ENCODE peak calls at places on chromosomes 4 and X, in four cellular contexts. One of them, this sample, is unnamed.
A peak's percentile ranks its signal among the peaks of the same experiment; 100 is the strongest.

GRCh38 chr4:56821394-56822263 is at the start of gene SPINK2:
- DNase-seq in WTC11: peak; percentile 90
- DNase-seq in HFF-Myc: no peak
- DNase-seq in suprapubic skin: no peak
- DNase-seq in this sample: no peak

GRCh38 chr4:152824561-152824960 is 44.8 kb downstream of the ARFIP1 start:
- DNase-seq in suprapubic skin: no peak
- DNase-seq in HFF-Myc: no peak
- DNase-seq in WTC11: no peak
- DNase-seq in this sample: no peak

GRCh38 chr4:113547487-113548042 is 214.0 kb downstream of the CAMK2D start:
- DNase-seq in suprapubic skin: peak; percentile 91
- DNase-seq in WTC11: peak; percentile 90
- DNase-seq in HFF-Myc: peak; percentile 96
- DNase-seq in this sample: peak; percentile 82

GRCh38 chr4:17276821-17277220 is 235.1 kb downstream of the QDPR start:
- DNase-seq in suprapubic skin: no peak
- DNase-seq in HFF-Myc: peak; percentile 17
- DNase-seq in WTC11: no peak
- DNase-seq in this sample: no peak

GRCh38 chr4:53601251-53601764 is 10.0 kb upstream of the LNX1 start:
- DNase-seq in HFF-Myc: no peak
- DNase-seq in suprapubic skin: no peak
- DNase-seq in WTC11: peak; percentile 72
- DNase-seq in this sample: no peak

GRCh38 chr4:22434895-22435294 is 81.0 kb downstream of the ADGRA3 start:
- DNase-seq in WTC11: peak; percentile 45
- DNase-seq in suprapubic skin: no peak
- DNase-seq in HFF-Myc: peak; percentile 12
- DNase-seq in this sample: no peak

GRCh38 chr4:143071351-143071750 is 113.4 kb upstream of the USP38 start:
- DNase-seq in HFF-Myc: no peak
- DNase-seq in suprapubic skin: no peak
- DNase-seq in WTC11: no peak
- DNase-seq in this sample: no peak

GRCh38 chr4:88143504-88143903 is 14.9 kb downstream of the ABCG2 start:
- DNase-seq in HFF-Myc: no peak
- DNase-seq in WTC11: no peak
- DNase-seq in suprapubic skin: no peak
- DNase-seq in this sample: no peak

GRCh38 chr4:102501635-102502382 is 650 bp downstream of the NFKB1 start:
- DNase-seq in HFF-Myc: no peak
- DNase-seq in suprapubic skin: peak; percentile 92
- DNase-seq in WTC11: no peak
- DNase-seq in this sample: peak; percentile 91

GRCh38 chr4:157992948-157993839 is 179.6 kb downstream of the GASK1B start:
- DNase-seq in HFF-Myc: no peak
- DNase-seq in WTC11: no peak
- DNase-seq in suprapubic skin: no peak
- DNase-seq in this sample: no peak

GRCh38 chr4:57109847-57110634 is at the start of gene IGFBP7:
- DNase-seq in suprapubic skin: peak; percentile 65
- DNase-seq in WTC11: peak; percentile 28
- DNase-seq in HFF-Myc: no peak
- DNase-seq in this sample: no peak

GRCh38 chr4:158805628-158806471 is 37.0 kb downstream of the FNIP2 start:
- DNase-seq in HFF-Myc: no peak
- DNase-seq in suprapubic skin: no peak
- DNase-seq in WTC11: no peak
- DNase-seq in this sample: peak; percentile 84

GRCh38 chr4:128574706-128575105 is 234.8 kb upstream of the JADE1 start:
- DNase-seq in HFF-Myc: no peak
- DNase-seq in WTC11: peak; percentile 94
- DNase-seq in suprapubic skin: no peak
- DNase-seq in this sample: no peak

GRCh38 chr4:117134386-117134785 is 49.0 kb upstream of the TRAM1L1 start:
- DNase-seq in suprapubic skin: no peak
- DNase-seq in WTC11: peak; percentile 17
- DNase-seq in HFF-Myc: no peak
- DNase-seq in this sample: no peak

GRCh38 chrX:18899796-18900380 is 84.0 kb downstream of the PHKA2 start:
- DNase-seq in suprapubic skin: no peak
- DNase-seq in WTC11: peak; percentile 34
- DNase-seq in HFF-Myc: no peak
- DNase-seq in this sample: no peak

GRCh38 chrX:101708180-101708579 is 48.5 kb upstream of the ARMCX2 start:
- DNase-seq in HFF-Myc: peak; percentile 6
- DNase-seq in suprapubic skin: no peak
- DNase-seq in WTC11: no peak
- DNase-seq in this sample: no peak

GRCh38 chr4:128686810-128687209 is 122.7 kb upstream of the JADE1 start:
- DNase-seq in suprapubic skin: no peak
- DNase-seq in HFF-Myc: no peak
- DNase-seq in WTC11: no peak
- DNase-seq in this sample: no peak

GRCh38 chrX:45198706-45199105 is 2.0 kb downstream of the DIPK2B start:
- DNase-seq in suprapubic skin: no peak
- DNase-seq in HFF-Myc: no peak
- DNase-seq in WTC11: no peak
- DNase-seq in this sample: no peak

GRCh38 chr4:133146574-133147198 is 2.4 kb upstream of the PCDH10 start:
- DNase-seq in WTC11: peak; percentile 77
- DNase-seq in suprapubic skin: no peak
- DNase-seq in HFF-Myc: no peak
- DNase-seq in this sample: no peak

GRCh38 chrX:132740316-132741123 is 217.9 kb downstream of the HS6ST2 start:
- DNase-seq in suprapubic skin: no peak
- DNase-seq in HFF-Myc: no peak
- DNase-seq in WTC11: no peak
- DNase-seq in this sample: no peak
- TF ChIP-seq CTCF in suprapubic skin: no peak
- TF ChIP-seq CTCF in HFF-Myc: peak; percentile 24
- TF ChIP-seq CTCF in WTC11: peak; percentile 65
- TF ChIP-seq CTCF in this sample: peak; percentile 55

DNA sequence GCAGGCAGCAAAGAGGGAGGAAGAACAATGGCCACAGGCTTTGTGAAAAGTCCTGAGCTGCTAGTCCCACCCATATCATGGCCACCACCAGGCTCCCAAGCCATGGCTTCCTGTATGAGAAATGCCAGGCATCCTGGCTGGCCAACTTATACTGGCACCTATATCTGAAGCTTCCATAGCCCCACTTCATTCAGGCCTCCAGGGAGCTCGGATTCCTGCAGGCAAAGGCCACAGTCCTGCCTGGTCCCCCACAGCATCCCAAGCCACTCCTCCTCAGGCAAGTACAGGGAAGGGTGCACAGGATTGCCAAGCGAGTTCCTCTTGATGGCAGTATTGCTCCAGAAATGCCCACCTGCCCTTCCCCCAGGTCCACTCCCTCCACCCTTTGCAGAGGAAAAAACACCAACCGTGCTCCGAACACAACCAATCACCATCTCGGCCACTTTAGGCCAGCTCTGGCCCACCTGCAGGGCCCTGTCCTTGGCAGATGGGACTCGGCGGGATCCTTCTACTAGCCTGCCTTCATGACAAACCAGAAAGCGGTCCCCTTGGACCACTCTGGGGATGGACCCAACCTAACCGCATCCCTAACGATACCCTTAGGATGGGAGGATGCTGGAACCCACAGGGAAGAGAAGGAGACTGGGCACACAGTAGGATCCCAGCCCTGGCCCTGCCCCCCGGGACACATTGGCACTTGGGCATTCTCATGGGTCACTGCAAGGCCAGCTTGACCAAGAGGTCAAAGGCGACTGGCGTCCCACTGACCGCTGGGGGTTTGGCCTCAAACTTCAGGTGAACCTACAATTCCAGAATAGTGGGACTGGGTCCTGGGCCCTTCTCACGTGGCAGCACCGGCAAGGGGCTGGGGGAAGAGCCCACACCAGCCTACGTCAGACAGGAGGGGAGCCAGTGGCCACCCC is 220.4 kb upstream of the AGTR2 start:
- DNase-seq in WTC11: peak; percentile 40
- DNase-seq in HFF-Myc: no peak
- DNase-seq in suprapubic skin: no peak
- DNase-seq in this sample: no peak
- TF ChIP-seq CTCF in WTC11: no peak
- TF ChIP-seq CTCF in HFF-Myc: no peak
- TF ChIP-seq CTCF in suprapubic skin: no peak
- TF ChIP-seq CTCF in this sample: no peak

GRCh38 chr4:8532245-8532781 is 47.9 kb upstream of the GPR78 start:
- DNase-seq in suprapubic skin: no peak
- DNase-seq in HFF-Myc: no peak
- DNase-seq in WTC11: no peak
- DNase-seq in this sample: no peak
- TF ChIP-seq CTCF in suprapubic skin: no peak
- TF ChIP-seq CTCF in HFF-Myc: no peak
- TF ChIP-seq CTCF in WTC11: no peak
- TF ChIP-seq CTCF in this sample: no peak

GRCh38 chr4:2934813-2935761 is 28.1 kb downstream of the NOP14 start:
- DNase-seq in suprapubic skin: peak; percentile 96
- DNase-seq in HFF-Myc: peak; percentile 69
- DNase-seq in WTC11: peak; percentile 95
- DNase-seq in this sample: peak; percentile 92
- TF ChIP-seq CTCF in suprapubic skin: no peak
- TF ChIP-seq CTCF in HFF-Myc: no peak
- TF ChIP-seq CTCF in WTC11: no peak
- TF ChIP-seq CTCF in this sample: no peak

This sample was measured in CD14-positive monocyte.